ENCODE peak calls at places on chromosomes 11 and 22, in seven cellular contexts. V is GM12865, W is RWPE1, M is astrocyte of the cerebellum, J is Peyer's patch, X is neural crest cell, N is spleen. C is an unnamed sample.
A peak's percentile ranks its signal among the peaks of the same experiment; 100 is the strongest.

GRCh38 chr11:72851726-72852125 is 37.5 kb downstream of the ATG16L2 start:
- DNase-seq in V (no peak), X (no peak), J (no peak), N (no peak), W (no peak), M (no peak), C (no peak)

GRCh38 chr11:67312187-67313021 is 9.1 kb downstream of the SSH3 start:
- DNase-seq in J (peak; percentile 80), W (peak; percentile 85), M (no peak), V (no peak), X (no peak), N (peak; percentile 83), C (no peak)

GRCh38 chr11:130171534-130171933 is 12.0 kb downstream of the ST14 start:
- DNase-seq in X (no peak), M (no peak), W (no peak), J (no peak), V (no peak), N (no peak), C (no peak)

GRCh38 chr11:17648528-17648927 is 70.8 kb upstream of the MYOD1 start:
- DNase-seq in W (no peak), N (no peak), M (no peak), V (no peak), J (no peak), X (no peak), C (no peak)

GRCh38 chr11:15101072-15101701 is 13.5 kb upstream of the INSC start:
- DNase-seq in J (peak; percentile 87), X (peak; percentile 75), V (peak; percentile 75), N (peak; percentile 86), W (peak; percentile 76), M (peak; percentile 57), C (no peak)

GRCh38 chr11:2207212-2207611 is 35.6 kb upstream of the TH start:
- DNase-seq in X (no peak), N (peak; percentile 66), V (no peak), J (no peak), W (no peak), M (no peak), C (no peak)

GRCh38 chr22:22245935-22246525 is 1.4 kb downstream of the VPREB1 start:
- DNase-seq in V (no peak), W (no peak), M (no peak), N (no peak), J (no peak), X (no peak), C (no peak)

GRCh38 chr11:29780756-29781155 is 236.1 kb downstream of the KCNA4 start:
- DNase-seq in J (no peak), X (no peak), M (no peak), N (no peak), W (no peak), V (no peak), C (no peak)

GRCh38 chr11:43489869-43490465 is 131.2 kb downstream of the TTC17 start:
- DNase-seq in N (no peak), X (no peak), J (peak; percentile 66), W (no peak), M (no peak), V (no peak), C (no peak)

GRCh38 chr11:39571081-39571480 is 1888.4 kb downstream of the LRRC4C start:
- DNase-seq in V (no peak), W (no peak), X (no peak), N (no peak), M (no peak), J (no peak), C (no peak)

GRCh38 chr11:61041755-61042518 is 60.4 kb upstream of the CD5 start:
- DNase-seq in M (no peak), N (peak; percentile 93), X (peak; percentile 51), V (peak; percentile 92), W (peak; percentile 21), J (peak; percentile 89), C (no peak)

GRCh38 chr11:95084509-95084908 is 5.1 kb upstream of the ENDOD1 start:
- DNase-seq in W (peak; percentile 58), J (no peak), V (no peak), X (no peak), M (no peak), N (no peak), C (no peak)

GRCh38 chr11:34654491-34655334 is 33.8 kb downstream of the EHF start:
- DNase-seq in W (no peak), J (no peak), V (no peak), X (no peak), M (no peak), N (no peak), C (no peak)

GRCh38 chr11:17848709-17849108 is 114.1 kb downstream of the KCNC1 start:
- DNase-seq in W (no peak), X (no peak), M (no peak), V (no peak), J (no peak), N (no peak), C (no peak)

GRCh38 chr22:29202231-29203192 is 3.2 kb upstream of the EMID1 start:
- DNase-seq in M (peak; percentile 88), J (peak; percentile 84), X (no peak), W (no peak), N (peak; percentile 88), V (peak; percentile 98), C (no peak)

GRCh38 chr11:60725592-60725991 is 1.1 kb downstream of the MS4A18 start:
- DNase-seq in X (no peak), J (no peak), W (no peak), N (no peak), V (no peak), M (no peak), C (no peak)

GRCh38 chr22:32245042-32245441 is 10.1 kb downstream of the SLC5A4 start:
- DNase-seq in N (no peak), M (no peak), W (no peak), X (no peak), V (no peak), J (no peak), C (no peak)

DNA sequence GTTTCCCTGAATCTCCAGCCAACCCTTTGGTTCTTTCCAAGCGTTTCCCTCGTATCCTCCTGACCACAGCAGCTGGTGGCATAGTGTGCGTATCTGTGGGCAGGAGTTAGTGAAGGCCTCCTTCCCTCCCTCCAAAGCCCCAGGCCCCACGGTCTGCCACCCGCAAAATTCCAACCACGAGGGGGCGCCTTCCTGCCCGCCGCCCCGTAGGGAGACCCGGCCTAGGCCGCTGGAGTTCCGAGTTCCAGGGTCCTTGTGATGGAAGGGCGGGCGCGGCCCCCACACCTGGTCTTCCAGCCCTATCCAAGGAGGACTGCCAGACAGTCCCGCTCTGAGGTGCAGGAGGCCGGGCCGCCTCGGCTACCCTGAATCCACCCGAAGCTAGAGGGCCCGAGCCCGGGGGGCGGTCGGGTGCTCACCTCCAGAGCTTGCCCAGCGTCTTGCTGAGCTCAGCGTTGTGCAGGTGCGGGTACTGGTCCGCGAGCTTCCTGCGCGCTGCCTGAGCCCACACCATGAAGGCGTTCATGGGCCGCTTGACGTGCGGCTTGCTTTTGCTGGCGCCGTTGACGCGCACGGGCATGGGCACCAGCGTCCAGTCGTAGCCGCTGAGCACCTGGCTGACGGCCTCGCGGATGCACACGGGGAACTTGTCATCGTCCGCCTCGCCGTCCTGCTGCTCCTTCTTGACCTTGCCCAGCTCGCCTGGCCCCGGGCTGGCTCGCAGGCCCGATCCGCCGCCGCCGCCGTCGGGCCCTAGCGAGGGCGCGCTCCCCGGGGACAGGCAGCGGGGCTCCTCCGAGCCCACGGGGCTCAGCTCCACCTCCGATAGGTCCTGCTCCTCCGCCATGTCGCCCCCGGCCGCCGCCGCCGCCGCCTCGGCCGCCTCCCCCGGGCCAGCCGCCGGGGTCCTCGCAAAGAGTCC is 1.2 kb downstream of the SOX10 start:
- DNase-seq in W (no peak), J (no peak), M (no peak), X (peak; percentile 57), V (no peak), N (no peak), C (no peak)
- TF ChIP-seq CTCF in W (no peak), J (no peak), M (peak; percentile 15), X (peak; percentile 71), V (no peak), N (no peak), C (peak; percentile 33)

GRCh38 chr11:68827733-68828132 is 14.0 kb downstream of the CPT1A start:
- DNase-seq in M (no peak), X (no peak), V (no peak), N (peak; percentile 76), W (no peak), J (no peak), C (no peak)

GRCh38 chr11:68828155-68828931 is 13.4 kb downstream of the CPT1A start:
- DNase-seq in X (no peak), V (no peak), M (no peak), W (no peak), N (peak; percentile 87), J (no peak), C (no peak)

GRCh38 chr11:68822546-68822945 is 19.2 kb downstream of the CPT1A start:
- DNase-seq in N (no peak), M (no peak), W (no peak), X (no peak), V (no peak), J (no peak), C (no peak)

GRCh38 chr11:68826726-68827125 is 15.0 kb downstream of the CPT1A start:
- DNase-seq in M (no peak), W (no peak), V (no peak), J (no peak), X (no peak), N (no peak), C (no peak)

DNA sequence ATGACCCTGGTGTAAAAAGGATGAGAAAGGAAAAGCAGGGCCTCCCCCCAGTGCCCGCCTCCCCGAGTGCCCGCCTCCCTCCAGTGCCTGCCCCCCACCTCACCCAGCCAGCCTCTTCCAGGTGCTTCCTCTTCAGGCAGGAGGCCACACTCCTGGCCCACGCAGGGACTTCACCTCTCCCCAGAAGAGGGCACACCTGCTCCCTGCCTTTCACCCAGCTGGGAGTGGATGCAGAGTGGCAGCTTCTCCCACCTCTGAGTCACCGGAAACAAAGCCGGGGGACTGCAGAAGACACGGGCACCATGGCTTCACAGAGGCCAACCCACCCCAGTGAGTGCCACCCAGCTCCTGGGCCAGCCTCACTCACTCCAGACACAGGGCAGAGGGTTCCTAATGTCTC is 16.1 kb downstream of the CPT1A start:
- DNase-seq in M (no peak), W (no peak), V (no peak), J (peak; percentile 90), N (peak; percentile 84), X (no peak), C (no peak)
- TF ChIP-seq CTCF in M (no peak), W (no peak), V (no peak), J (peak; percentile 48), N (peak; percentile 17), X (no peak), C (peak; percentile 42)

GRCh38 chr11:898540-899190 is 11.9 kb downstream of the CHID1 start:
- DNase-seq in J (no peak), W (no peak), M (no peak), N (no peak), V (no peak), X (no peak), C (no peak)
- TF ChIP-seq CTCF in J (no peak), W (peak; percentile 3), M (peak; percentile 25), N (no peak), V (no peak), X (no peak), C (peak; percentile 45)

GRCh38 chr11:113802621-113803020 is 23.0 kb downstream of the CLDN25 start:
- DNase-seq in W (no peak), N (no peak), X (no peak), J (no peak), V (no peak), M (no peak), C (no peak)

GRCh38 chr11:113805640-113806039 is 26.0 kb downstream of the CLDN25 start:
- DNase-seq in M (no peak), N (no peak), J (no peak), X (no peak), W (no peak), V (no peak), C (no peak)

GRCh38 chr11:113806403-113806802 is 26.8 kb downstream of the CLDN25 start:
- DNase-seq in J (no peak), V (peak; percentile 55), M (peak; percentile 5), W (no peak), X (peak; percentile 59), N (no peak), C (no peak)
- TF ChIP-seq CTCF in J (peak; percentile 25), V (peak; percentile 54), M (peak; percentile 54), W (peak; percentile 17), X (peak; percentile 60), N (peak; percentile 37), C (peak; percentile 65)

C was measured in epithelial cell of proximal tubule.